ENCODE peak calls at places on chromosomes 5 and 9, in ten cellular contexts. One of them, this sample, is unnamed.

GRCh38 chr9:17631396-17631795 is 52.5 kb downstream of the SH3GL2 start:
- DNase-seq in ovary: no peak
- DNase-seq in GM23338: no peak
- DNase-seq in uterus: no peak
- DNase-seq in ascending aorta: no peak
- DNase-seq in Peyer's patch: no peak
- DNase-seq in sigmoid colon: no peak
- DNase-seq in hepatocyte: no peak
- DNase-seq in psoas muscle: no peak
- DNase-seq in CD8-positive, alpha-beta T cell: no peak
- DNase-seq in this sample: no peak

GRCh38 chr5:110785356-110785755 is 46.5 kb downstream of the SLC25A46 start:
- DNase-seq in Peyer's patch: no peak
- DNase-seq in ascending aorta: no peak
- DNase-seq in psoas muscle: no peak
- DNase-seq in ovary: no peak
- DNase-seq in CD8-positive, alpha-beta T cell: no peak
- DNase-seq in hepatocyte: no peak
- DNase-seq in sigmoid colon: no peak
- DNase-seq in uterus: no peak
- DNase-seq in GM23338: no peak
- DNase-seq in this sample: no peak

GRCh38 chr9:85640425-85640824 is 101.3 kb downstream of the AGTPBP1 start:
- DNase-seq in GM23338: no peak
- DNase-seq in uterus: no peak
- DNase-seq in ovary: no peak
- DNase-seq in sigmoid colon: no peak
- DNase-seq in CD8-positive, alpha-beta T cell: no peak
- DNase-seq in psoas muscle: no peak
- DNase-seq in ascending aorta: no peak
- DNase-seq in hepatocyte: no peak
- DNase-seq in Peyer's patch: no peak
- DNase-seq in this sample: no peak

GRCh38 chr5:104626122-104626521 is 1063.5 kb upstream of the NUDT12 start:
- DNase-seq in ovary: no peak
- DNase-seq in uterus: no peak
- DNase-seq in sigmoid colon: no peak
- DNase-seq in hepatocyte: no peak
- DNase-seq in GM23338: no peak
- DNase-seq in Peyer's patch: no peak
- DNase-seq in psoas muscle: no peak
- DNase-seq in ascending aorta: no peak
- DNase-seq in CD8-positive, alpha-beta T cell: no peak
- DNase-seq in this sample: no peak

GRCh38 chr9:14692536-14692917 is 705 bp downstream of the ZDHHC21 start:
- DNase-seq in GM23338: no peak
- DNase-seq in CD8-positive, alpha-beta T cell: no peak
- DNase-seq in psoas muscle: no peak
- DNase-seq in ascending aorta: no peak
- DNase-seq in Peyer's patch: no peak
- DNase-seq in uterus: no peak
- DNase-seq in hepatocyte: no peak
- DNase-seq in sigmoid colon: no peak
- DNase-seq in ovary: no peak
- DNase-seq in this sample: no peak

GRCh38 chr9:106203832-106204516 is 509.6 kb downstream of the TMEM38B start:
- DNase-seq in uterus: no peak
- DNase-seq in CD8-positive, alpha-beta T cell: no peak
- DNase-seq in sigmoid colon: no peak
- DNase-seq in ascending aorta: no peak
- DNase-seq in psoas muscle: no peak
- DNase-seq in Peyer's patch: no peak
- DNase-seq in GM23338: no peak
- DNase-seq in hepatocyte: peak; percentile 32
- DNase-seq in ovary: no peak
- DNase-seq in this sample: no peak

GRCh38 chr9:16615451-16615850 is 255.0 kb downstream of the BNC2 start:
- DNase-seq in GM23338: no peak
- DNase-seq in Peyer's patch: no peak
- DNase-seq in hepatocyte: no peak
- DNase-seq in uterus: no peak
- DNase-seq in sigmoid colon: no peak
- DNase-seq in CD8-positive, alpha-beta T cell: no peak
- DNase-seq in ascending aorta: no peak
- DNase-seq in psoas muscle: no peak
- DNase-seq in ovary: no peak
- DNase-seq in this sample: no peak

GRCh38 chr9:78218890-78219289 is 17.0 kb upstream of the CEP78 start:
- DNase-seq in uterus: no peak
- DNase-seq in CD8-positive, alpha-beta T cell: no peak
- DNase-seq in psoas muscle: no peak
- DNase-seq in Peyer's patch: no peak
- DNase-seq in sigmoid colon: no peak
- DNase-seq in ovary: no peak
- DNase-seq in GM23338: no peak
- DNase-seq in ascending aorta: no peak
- DNase-seq in hepatocyte: no peak
- DNase-seq in this sample: no peak

GRCh38 chr5:164013077-164013670 is 507.8 kb downstream of the MAT2B start:
- DNase-seq in uterus: peak; percentile 24
- DNase-seq in CD8-positive, alpha-beta T cell: peak; percentile 4
- DNase-seq in GM23338: peak; percentile 89
- DNase-seq in hepatocyte: peak; percentile 80
- DNase-seq in ovary: peak; percentile 32
- DNase-seq in sigmoid colon: peak; percentile 69
- DNase-seq in Peyer's patch: peak; percentile 52
- DNase-seq in ascending aorta: no peak
- DNase-seq in psoas muscle: peak; percentile 8
- DNase-seq in this sample: peak; percentile 58

GRCh38 chr5:62689599-62690368 is 111.2 kb downstream of the LRRC70 start:
- DNase-seq in uterus: no peak
- DNase-seq in hepatocyte: no peak
- DNase-seq in psoas muscle: no peak
- DNase-seq in GM23338: no peak
- DNase-seq in CD8-positive, alpha-beta T cell: no peak
- DNase-seq in ovary: no peak
- DNase-seq in ascending aorta: no peak
- DNase-seq in sigmoid colon: no peak
- DNase-seq in Peyer's patch: no peak
- DNase-seq in this sample: no peak

GRCh38 chr9:135809166-135809565 is 98.2 kb downstream of the CAMSAP1 start:
- DNase-seq in hepatocyte: no peak
- DNase-seq in psoas muscle: no peak
- DNase-seq in sigmoid colon: no peak
- DNase-seq in GM23338: no peak
- DNase-seq in ascending aorta: no peak
- DNase-seq in ovary: no peak
- DNase-seq in CD8-positive, alpha-beta T cell: no peak
- DNase-seq in uterus: no peak
- DNase-seq in Peyer's patch: no peak
- DNase-seq in this sample: no peak

GRCh38 chr9:34984049-34984448 is 5.5 kb upstream of the DNAJB5 start:
- DNase-seq in GM23338: peak; percentile 74
- DNase-seq in CD8-positive, alpha-beta T cell: peak; percentile 31
- DNase-seq in sigmoid colon: no peak
- DNase-seq in Peyer's patch: no peak
- DNase-seq in ascending aorta: no peak
- DNase-seq in ovary: no peak
- DNase-seq in hepatocyte: peak; percentile 80
- DNase-seq in uterus: no peak
- DNase-seq in psoas muscle: no peak
- DNase-seq in this sample: no peak

GRCh38 chr9:98523231-98523901 is 185.4 kb downstream of the GABBR2 start:
- DNase-seq in Peyer's patch: no peak
- DNase-seq in ascending aorta: no peak
- DNase-seq in psoas muscle: no peak
- DNase-seq in hepatocyte: peak; percentile 28
- DNase-seq in uterus: no peak
- DNase-seq in GM23338: peak; percentile 64
- DNase-seq in ovary: no peak
- DNase-seq in sigmoid colon: no peak
- DNase-seq in CD8-positive, alpha-beta T cell: no peak
- DNase-seq in this sample: no peak

GRCh38 chr5:91379602-91380490 is 3.3 kb downstream of the ARRDC3 start:
- DNase-seq in GM23338: peak; percentile 97
- DNase-seq in uterus: peak; percentile 87
- DNase-seq in sigmoid colon: peak; percentile 94
- DNase-seq in hepatocyte: peak; percentile 99
- DNase-seq in ascending aorta: peak; percentile 95
- DNase-seq in CD8-positive, alpha-beta T cell: peak; percentile 94
- DNase-seq in Peyer's patch: peak; percentile 97
- DNase-seq in ovary: peak; percentile 95
- DNase-seq in psoas muscle: peak; percentile 93
- DNase-seq in this sample: peak; percentile 95

GRCh38 chr5:136036991-136037705 is 8.4 kb downstream of the TGFBI start:
- DNase-seq in Peyer's patch: peak; percentile 31
- DNase-seq in sigmoid colon: peak; percentile 85
- DNase-seq in CD8-positive, alpha-beta T cell: no peak
- DNase-seq in ascending aorta: peak; percentile 89
- DNase-seq in ovary: no peak
- DNase-seq in GM23338: no peak
- DNase-seq in uterus: no peak
- DNase-seq in hepatocyte: no peak
- DNase-seq in psoas muscle: no peak
- DNase-seq in this sample: no peak

GRCh38 chr9:37437616-37438015 is 15.1 kb downstream of the GRHPR start:
- DNase-seq in sigmoid colon: no peak
- DNase-seq in GM23338: no peak
- DNase-seq in ovary: no peak
- DNase-seq in psoas muscle: no peak
- DNase-seq in hepatocyte: no peak
- DNase-seq in ascending aorta: no peak
- DNase-seq in uterus: no peak
- DNase-seq in Peyer's patch: no peak
- DNase-seq in CD8-positive, alpha-beta T cell: no peak
- DNase-seq in this sample: no peak
- H3K36me3 ChIP-seq in sigmoid colon: peaks cover 22% of the 10 kb centered on the region
- H3K36me3 ChIP-seq in GM23338: peaks cover 26% of the 10 kb centered on the region
- H3K36me3 ChIP-seq in ovary: no peaks in the 10 kb centered on the region
- H3K36me3 ChIP-seq in psoas muscle: peaks cover 93% of the 10 kb centered on the region
- H3K36me3 ChIP-seq in hepatocyte: no peaks in the 10 kb centered on the region
- H3K36me3 ChIP-seq in ascending aorta: peaks cover 84% of the 10 kb centered on the region
- H3K36me3 ChIP-seq in uterus: no peaks in the 10 kb centered on the region
- H3K36me3 ChIP-seq in Peyer's patch: no peaks in the 10 kb centered on the region
- H3K36me3 ChIP-seq in CD8-positive, alpha-beta T cell: peaks cover 35% of the 10 kb centered on the region
- H3K36me3 ChIP-seq in this sample: peaks cover 32% of the 10 kb centered on the region

GRCh38 chr5:143143973-143144372 is 259.5 kb downstream of the NR3C1 start:
- DNase-seq in psoas muscle: no peak
- DNase-seq in ovary: no peak
- DNase-seq in ascending aorta: no peak
- DNase-seq in sigmoid colon: no peak
- DNase-seq in Peyer's patch: no peak
- DNase-seq in uterus: no peak
- DNase-seq in GM23338: no peak
- DNase-seq in hepatocyte: no peak
- DNase-seq in CD8-positive, alpha-beta T cell: no peak
- DNase-seq in this sample: no peak
- H3K4me1 ChIP-seq in psoas muscle: peaks cover 81% of the 10 kb centered on the region
- H3K4me1 ChIP-seq in ovary: peaks cover 4% of the 10 kb centered on the region
- H3K4me1 ChIP-seq in ascending aorta: peaks cover 53% of the 10 kb centered on the region
- H3K4me1 ChIP-seq in sigmoid colon: peaks cover 35% of the 10 kb centered on the region
- H3K4me1 ChIP-seq in Peyer's patch: no peaks in the 10 kb centered on the region
- H3K4me1 ChIP-seq in uterus: no peaks in the 10 kb centered on the region
- H3K4me1 ChIP-seq in GM23338: no peaks in the 10 kb centered on the region
- H3K4me1 ChIP-seq in hepatocyte: peaks cover 34% of the 10 kb centered on the region
- H3K4me1 ChIP-seq in CD8-positive, alpha-beta T cell: no peaks in the 10 kb centered on the region
- H3K4me1 ChIP-seq in this sample: peaks cover 1% of the 10 kb centered on the region

DNA sequence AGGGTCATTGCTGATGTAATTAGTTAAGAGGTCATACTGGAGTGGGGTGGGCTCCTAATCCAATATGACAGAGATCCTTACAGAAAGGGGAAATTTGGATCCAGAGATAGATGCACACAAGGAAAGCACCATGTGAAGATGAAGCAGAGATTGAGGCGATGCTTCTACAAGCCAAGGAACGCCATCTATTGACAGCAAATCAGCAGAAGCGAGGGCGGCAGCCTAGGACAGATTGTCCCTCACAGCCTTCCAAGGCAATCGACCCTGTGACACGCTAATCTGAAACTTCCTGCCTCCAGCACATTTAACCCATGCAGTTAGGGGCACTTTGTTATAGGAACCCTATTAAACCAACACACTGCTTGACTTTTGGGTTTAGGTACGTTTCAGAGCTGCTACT is 285.1 kb upstream of the DAP start:
- DNase-seq in CD8-positive, alpha-beta T cell: no peak
- DNase-seq in ovary: no peak
- DNase-seq in GM23338: peak; percentile 43
- DNase-seq in Peyer's patch: no peak
- DNase-seq in uterus: no peak
- DNase-seq in sigmoid colon: no peak
- DNase-seq in hepatocyte: no peak
- DNase-seq in psoas muscle: no peak
- DNase-seq in ascending aorta: no peak
- DNase-seq in this sample: no peak
- TF ChIP-seq CTCF in CD8-positive, alpha-beta T cell: no peak
- TF ChIP-seq CTCF in ovary: no peak
- TF ChIP-seq CTCF in GM23338: peak; percentile 78
- TF ChIP-seq CTCF in Peyer's patch: no peak
- TF ChIP-seq CTCF in uterus: no peak
- TF ChIP-seq CTCF in sigmoid colon: no peak
- TF ChIP-seq CTCF in hepatocyte: no peak
- TF ChIP-seq CTCF in psoas muscle: no peak
- TF ChIP-seq CTCF in ascending aorta: no peak
- TF ChIP-seq CTCF in this sample: peak; percentile 2

GRCh38 chr9:81614335-81614734 is 75.0 kb downstream of the TLE1 start:
- DNase-seq in GM23338: no peak
- DNase-seq in Peyer's patch: no peak
- DNase-seq in hepatocyte: no peak
- DNase-seq in psoas muscle: no peak
- DNase-seq in ascending aorta: no peak
- DNase-seq in uterus: no peak
- DNase-seq in sigmoid colon: no peak
- DNase-seq in ovary: no peak
- DNase-seq in CD8-positive, alpha-beta T cell: no peak
- DNase-seq in this sample: no peak

GRCh38 chr9:81610739-81611107 is 78.6 kb downstream of the TLE1 start:
- DNase-seq in hepatocyte: no peak
- DNase-seq in psoas muscle: no peak
- DNase-seq in CD8-positive, alpha-beta T cell: no peak
- DNase-seq in uterus: no peak
- DNase-seq in ovary: no peak
- DNase-seq in GM23338: no peak
- DNase-seq in ascending aorta: no peak
- DNase-seq in sigmoid colon: no peak
- DNase-seq in Peyer's patch: no peak
- DNase-seq in this sample: no peak

GRCh38 chr9:81609782-81610738 is 79.3 kb downstream of the TLE1 start:
- DNase-seq in ovary: no peak
- DNase-seq in psoas muscle: no peak
- DNase-seq in GM23338: no peak
- DNase-seq in sigmoid colon: no peak
- DNase-seq in hepatocyte: no peak
- DNase-seq in ascending aorta: no peak
- DNase-seq in Peyer's patch: no peak
- DNase-seq in uterus: no peak
- DNase-seq in CD8-positive, alpha-beta T cell: no peak
- DNase-seq in this sample: no peak

GRCh38 chr9:81613002-81613750 is 76.2 kb downstream of the TLE1 start:
- DNase-seq in sigmoid colon: peak; percentile 92
- DNase-seq in Peyer's patch: no peak
- DNase-seq in ovary: peak; percentile 81
- DNase-seq in ascending aorta: peak; percentile 87
- DNase-seq in GM23338: no peak
- DNase-seq in psoas muscle: peak; percentile 50
- DNase-seq in uterus: peak; percentile 76
- DNase-seq in hepatocyte: peak; percentile 75
- DNase-seq in CD8-positive, alpha-beta T cell: no peak
- DNase-seq in this sample: no peak

GRCh38 chr9:81611664-81612063 is 77.7 kb downstream of the TLE1 start:
- DNase-seq in Peyer's patch: no peak
- DNase-seq in uterus: no peak
- DNase-seq in psoas muscle: no peak
- DNase-seq in ovary: no peak
- DNase-seq in GM23338: no peak
- DNase-seq in ascending aorta: no peak
- DNase-seq in CD8-positive, alpha-beta T cell: no peak
- DNase-seq in hepatocyte: no peak
- DNase-seq in sigmoid colon: no peak
- DNase-seq in this sample: no peak
- H3K36me3 ChIP-seq in Peyer's patch: no peaks in the 10 kb centered on the region
- H3K36me3 ChIP-seq in uterus: no peaks in the 10 kb centered on the region
- H3K36me3 ChIP-seq in psoas muscle: peaks cover 35% of the 10 kb centered on the region
- H3K36me3 ChIP-seq in ovary: no peaks in the 10 kb centered on the region
- H3K36me3 ChIP-seq in GM23338: peaks cover 42% of the 10 kb centered on the region
- H3K36me3 ChIP-seq in ascending aorta: peaks cover 61% of the 10 kb centered on the region
- H3K36me3 ChIP-seq in CD8-positive, alpha-beta T cell: no peaks in the 10 kb centered on the region
- H3K36me3 ChIP-seq in hepatocyte: no peaks in the 10 kb centered on the region
- H3K36me3 ChIP-seq in sigmoid colon: no peaks in the 10 kb centered on the region
- H3K36me3 ChIP-seq in this sample: peaks cover 24% of the 10 kb centered on the region

This sample was measured in lung.